ENCODE peak calls at places on chromosomes 6 and 20, in four cellular contexts. U is SK-N-SH, F is GM12878, X is K562. C is an unnamed sample.

GRCh38 chr6:133645000-133645619 is 243.8 kb upstream of the TCF21 start:
- DNase-seq in U (no peak), F (no peak), X (no peak), C (no peak)

GRCh38 chr6:12580296-12580695 is 136.3 kb upstream of the PHACTR1 start:
- DNase-seq in U (no peak), F (no peak), X (no peak), C (no peak)

GRCh38 chr20:56418385-56418861 is 6.4 kb downstream of the CASS4 start:
- DNase-seq in U (no peak), F (no peak), X (no peak), C (no peak)

GRCh38 chr6:38799529-38800184 is 84.5 kb downstream of the DNAH8 start:
- DNase-seq in U (no peak), F (no peak), X (no peak), C (no peak)

GRCh38 chr6:43779864-43780260 is 9.9 kb downstream of the VEGFA start:
- DNase-seq in U (peak; percentile 61), F (no peak), X (peak; percentile 31), C (no peak)

GRCh38 chr6:105753184-105754097 is 332.7 kb upstream of the PRDM1 start:
- DNase-seq in U (no peak), F (no peak), X (no peak), C (no peak)

GRCh38 chr6:152121910-152122309 is 314.4 kb downstream of the ESR1 start:
- DNase-seq in U (no peak), F (no peak), X (no peak), C (no peak)

GRCh38 chr20:9027626-9028025 is 41.3 kb upstream of the PLCB4 start:
- DNase-seq in U (no peak), F (no peak), X (no peak), C (no peak)

GRCh38 chr6:132136976-132137375 is 185.8 kb upstream of the CCN2 start:
- DNase-seq in U (no peak), F (no peak), X (no peak), C (no peak)

GRCh38 chr6:12172572-12172971 is 117.6 kb upstream of the EDN1 start:
- DNase-seq in U (no peak), F (no peak), X (no peak), C (no peak)

GRCh38 chr6:117227245-117227962 is 38.0 kb upstream of the VGLL2 start:
- DNase-seq in U (no peak), F (no peak), X (no peak), C (no peak)

GRCh38 chr6:146543211-146543939 is at the start of gene RAB32:
- DNase-seq in U (peak; percentile 95), F (no peak), X (peak; percentile 88), C (peak; percentile 85)

GRCh38 chr6:138418118-138418742 is 14.2 kb downstream of the HEBP2 start:
- DNase-seq in U (no peak), F (no peak), X (no peak), C (no peak)

GRCh38 chr6:136846046-136846445 is 23.7 kb downstream of the PEX7 start:
- DNase-seq in U (peak; percentile 46), F (no peak), X (peak; percentile 49), C (no peak)

GRCh38 chr20:11372831-11373230 is 544.9 kb upstream of the BTBD3 start:
- DNase-seq in U (no peak), F (no peak), X (no peak), C (no peak)
- TF ChIP-seq NRF1 in U (no peak), F (no peak), X (no peak), C (no peak)

GRCh38 chr20:2946988-2947961 is 74.0 kb downstream of the PTPRA start:
- DNase-seq in U (no peak), F (no peak), X (peak; percentile 36), C (no peak)
- TF ChIP-seq NRF1 in U (no peak), F (no peak), X (peak; percentile 20), C (no peak)

GRCh38 chr20:46021361-46022359 is 7.4 kb upstream of the SLC12A5 start:
- DNase-seq in U (peak; percentile 99), F (no peak), X (peak; percentile 96), C (peak; percentile 100)
- TF ChIP-seq NRF1 in U (no peak), F (no peak), X (no peak), C (no peak)

GRCh38 chr20:39607124-39607523 is 645.0 kb downstream of the DHX35 start:
- DNase-seq in U (no peak), F (no peak), X (no peak), C (no peak)
- TF ChIP-seq NRF1 in U (no peak), F (no peak), X (no peak), C (no peak)

DNA sequence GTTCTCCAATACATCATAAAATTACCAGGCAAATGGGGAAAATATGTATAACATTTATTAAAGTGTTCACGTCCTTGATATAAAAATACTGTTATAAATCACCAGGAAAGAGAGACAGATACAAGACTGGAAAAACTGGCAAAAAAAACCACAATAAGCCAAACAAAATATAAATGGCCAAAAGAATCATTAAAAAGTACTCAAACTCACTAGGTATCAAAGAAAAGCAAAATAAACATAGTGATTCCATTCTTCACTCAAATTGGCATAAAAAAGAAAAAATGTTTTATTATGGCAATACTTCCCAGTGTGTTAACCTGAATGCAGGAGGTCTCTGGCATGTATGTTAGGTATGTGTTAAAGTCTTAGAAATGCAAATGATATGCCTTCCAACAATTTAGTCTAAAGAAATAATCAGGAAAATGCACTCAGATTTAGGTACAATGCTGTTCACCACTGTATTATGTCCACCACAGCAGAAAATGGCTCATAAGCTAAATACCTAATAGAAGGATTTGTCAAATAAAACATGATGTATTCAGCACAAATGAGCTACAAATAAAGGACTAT is 21.4 kb downstream of the SLC23A2 start:
- DNase-seq in U (no peak), F (no peak), X (no peak), C (no peak)
- TF ChIP-seq NRF1 in U (no peak), F (no peak), X (no peak), C (no peak)

DNA sequence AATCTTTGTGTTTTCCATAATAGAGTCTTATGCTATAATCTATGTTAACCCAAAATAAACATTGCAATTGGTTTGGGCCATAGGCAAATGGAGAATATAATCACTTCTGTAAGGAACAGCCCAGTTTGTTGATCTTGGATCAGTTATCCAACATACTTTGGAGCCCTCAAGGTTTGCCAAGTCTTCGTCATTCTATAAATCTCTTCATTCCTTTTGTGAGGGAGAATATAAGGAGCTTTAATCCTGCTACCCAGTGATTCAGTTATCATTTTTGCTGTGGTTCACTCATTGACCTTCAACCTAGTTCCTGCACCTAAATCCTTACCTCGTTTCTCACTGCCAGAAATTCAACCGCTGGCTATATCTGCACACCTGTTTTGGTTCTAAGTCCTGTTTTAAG is 500.3 kb upstream of the PTCHD4 start:
- DNase-seq in U (no peak), F (no peak), X (no peak), C (no peak)
- TF ChIP-seq NRF1 in U (no peak), F (no peak), X (no peak), C (no peak)

GRCh38 chr6:168227840-168228239 is 91.7 kb downstream of the DACT2 start:
- DNase-seq in U (no peak), F (no peak), X (no peak), C (no peak)
- TF ChIP-seq NRF1 in U (no peak), F (no peak), X (no peak), C (no peak)

GRCh38 chr20:63686492-63687321 is 9.7 kb upstream of the TNFRSF6B start:
- DNase-seq in U (no peak), F (no peak), X (no peak), C (no peak)
- TF ChIP-seq NRF1 in U (no peak), F (no peak), X (no peak), C (no peak)